ENCODE peak calls at places on chromosome 21, in ten cellular contexts. T is AG10803, W is bronchial epithelial cell, I is GM10248, V is epithelial cell of esophagus, M is upper lobe of right lung, S is progenitor cell of endocrine pancreas, B is heart right ventricle, Q is breast epithelium, J is dorsolateral prefrontal cortex. C is an unnamed sample.

GRCh38 chr21:41207401-41208388 is 39.7 kb downstream of the BACE2 start:
- DNase-seq in J (no peak), V (peak), Q (no peak), B (peak), S (no peak), I (no peak), W (peak), M (no peak), T (peak), C (peak)

GRCh38 chr21:26572668-26573381 is at the start of gene CYYR1:
- DNase-seq in Q (no peak), T (peak), I (no peak), B (peak), V (peak), M (peak), J (peak), S (peak), W (no peak), C (no peak)

GRCh38 chr21:45534591-45535331 is 7.5 kb downstream of the SLC19A1 start:
- DNase-seq in Q (peak), T (no peak), W (no peak), I (no peak), S (no peak), V (no peak), M (peak), B (peak), J (peak), C (peak)

GRCh38 chr21:41318218-41318617 is 1.6 kb downstream of the FAM3B start:
- DNase-seq in M (no peak), B (no peak), W (no peak), I (no peak), J (no peak), Q (no peak), S (no peak), T (no peak), V (no peak), C (no peak)

GRCh38 chr21:46210378-46211136 is 18.0 kb downstream of the LSS start:
- DNase-seq in W (no peak), Q (peak), B (no peak), S (no peak), J (peak), M (peak), T (no peak), V (no peak), I (no peak), C (no peak)

GRCh38 chr21:16388911-16389515 is 659.2 kb downstream of the USP25 start:
- DNase-seq in J (no peak), S (no peak), Q (no peak), T (no peak), B (no peak), V (peak), I (no peak), M (no peak), W (peak), C (no peak)

GRCh38 chr21:36976882-36977651 is 10.6 kb upstream of the HLCS start:
- DNase-seq in I (peak), V (peak), Q (no peak), J (no peak), S (no peak), B (no peak), W (peak), M (no peak), T (peak), C (peak)

GRCh38 chr21:28833181-28833580 is 159.5 kb downstream of the LTN1 start:
- DNase-seq in S (no peak), M (no peak), J (no peak), V (peak), W (peak), I (no peak), B (no peak), Q (no peak), T (peak), C (no peak)

GRCh38 chr21:36155603-36156338 is 853 bp upstream of the DOP1B start:
- DNase-seq in W (peak), V (peak), S (peak), Q (peak), J (no peak), M (peak), I (no peak), B (peak), T (no peak), C (peak)

GRCh38 chr21:26966360-26966977 is 419 bp downstream of the ADAMTS5 start:
- DNase-seq in I (peak), W (no peak), Q (no peak), T (peak), J (no peak), M (no peak), B (no peak), V (peak), S (no peak), C (no peak)

GRCh38 chr21:45613396-45613795 is 30.1 kb upstream of the PCBP3 start:
- DNase-seq in W (no peak), M (peak), Q (peak), J (peak), V (no peak), B (no peak), T (no peak), I (no peak), S (no peak), C (no peak)

GRCh38 chr21:45981641-45982255 is at the start of gene COL6A1:
- DNase-seq in B (peak), V (no peak), J (peak), S (peak), W (no peak), M (peak), I (no peak), Q (peak), T (peak), C (peak)

GRCh38 chr21:26686278-26686677 is 113.2 kb upstream of the CYYR1 start:
- DNase-seq in M (no peak), B (no peak), W (peak), J (no peak), T (peak), V (peak), Q (no peak), S (no peak), I (no peak), C (no peak)

GRCh38 chr21:45612096-45613019 is 31.2 kb upstream of the PCBP3 start:
- DNase-seq in T (peak), V (no peak), M (peak), I (no peak), J (peak), W (no peak), Q (peak), S (no peak), B (no peak), C (peak)

GRCh38 chr21:46017695-46018094 is 36.1 kb downstream of the COL6A1 start:
- DNase-seq in S (no peak), T (no peak), V (no peak), Q (no peak), J (no peak), B (no peak), M (no peak), W (no peak), I (no peak), C (no peak)

GRCh38 chr21:28776251-28776650 is 216.4 kb downstream of the LTN1 start:
- DNase-seq in J (no peak), M (no peak), I (no peak), S (no peak), W (peak), B (no peak), T (peak), Q (no peak), V (no peak), C (no peak)

GRCh38 chr21:46065993-46066842 is 31.7 kb upstream of the COL6A2 start:
- DNase-seq in I (no peak), Q (peak), S (peak), V (no peak), J (no peak), T (no peak), B (peak), W (no peak), M (no peak), C (no peak)

GRCh38 chr21:27450216-27450615 is 483.3 kb upstream of the ADAMTS5 start:
- DNase-seq in I (no peak), W (no peak), Q (no peak), B (no peak), J (no peak), T (no peak), S (no peak), V (no peak), M (no peak), C (no peak)

GRCh38 chr21:33684923-33685560 is 42.7 kb downstream of the ITSN1 start:
- DNase-seq in B (no peak), T (no peak), W (peak), V (peak), I (no peak), S (no peak), J (no peak), M (no peak), Q (no peak), C (no peak)

GRCh38 chr21:8989883-8990325 is 1531.5 kb upstream of the TPTE start:
- DNase-seq in I (no peak), M (no peak), J (no peak), Q (no peak), T (no peak), S (no peak), B (no peak), W (peak), V (no peak), C (no peak)

GRCh38 chr21:41507521-41508414 is at the start of gene TMPRSS2:
- DNase-seq in J (no peak), W (no peak), M (peak), V (peak), T (no peak), S (peak), I (no peak), Q (peak), B (no peak), C (peak)

GRCh38 chr21:8991968-8992621 is 1529.3 kb upstream of the TPTE start:
- DNase-seq in Q (no peak), B (no peak), W (peak), I (no peak), J (no peak), M (no peak), V (no peak), T (no peak), S (no peak), C (no peak)

GRCh38 chr21:38330671-38331070 is 73.9 kb downstream of the KCNJ15 start:
- DNase-seq in I (no peak), S (no peak), T (no peak), B (no peak), W (no peak), V (no peak), M (no peak), J (no peak), Q (no peak), C (no peak)

GRCh38 chr21:38329176-38329575 is 72.4 kb downstream of the KCNJ15 start:
- DNase-seq in J (no peak), T (no peak), S (no peak), B (no peak), M (no peak), V (no peak), Q (no peak), W (no peak), I (no peak), C (no peak)

GRCh38 chr21:38334866-38335265 is 78.1 kb downstream of the KCNJ15 start:
- DNase-seq in V (no peak), B (peak), W (no peak), M (no peak), J (no peak), Q (no peak), I (no peak), T (no peak), S (no peak), C (no peak)

GRCh38 chr21:38337793-38338192 is 81.0 kb downstream of the KCNJ15 start:
- DNase-seq in Q (no peak), J (no peak), I (no peak), M (no peak), B (no peak), V (peak), T (no peak), W (peak), S (no peak), C (no peak)

DNA sequence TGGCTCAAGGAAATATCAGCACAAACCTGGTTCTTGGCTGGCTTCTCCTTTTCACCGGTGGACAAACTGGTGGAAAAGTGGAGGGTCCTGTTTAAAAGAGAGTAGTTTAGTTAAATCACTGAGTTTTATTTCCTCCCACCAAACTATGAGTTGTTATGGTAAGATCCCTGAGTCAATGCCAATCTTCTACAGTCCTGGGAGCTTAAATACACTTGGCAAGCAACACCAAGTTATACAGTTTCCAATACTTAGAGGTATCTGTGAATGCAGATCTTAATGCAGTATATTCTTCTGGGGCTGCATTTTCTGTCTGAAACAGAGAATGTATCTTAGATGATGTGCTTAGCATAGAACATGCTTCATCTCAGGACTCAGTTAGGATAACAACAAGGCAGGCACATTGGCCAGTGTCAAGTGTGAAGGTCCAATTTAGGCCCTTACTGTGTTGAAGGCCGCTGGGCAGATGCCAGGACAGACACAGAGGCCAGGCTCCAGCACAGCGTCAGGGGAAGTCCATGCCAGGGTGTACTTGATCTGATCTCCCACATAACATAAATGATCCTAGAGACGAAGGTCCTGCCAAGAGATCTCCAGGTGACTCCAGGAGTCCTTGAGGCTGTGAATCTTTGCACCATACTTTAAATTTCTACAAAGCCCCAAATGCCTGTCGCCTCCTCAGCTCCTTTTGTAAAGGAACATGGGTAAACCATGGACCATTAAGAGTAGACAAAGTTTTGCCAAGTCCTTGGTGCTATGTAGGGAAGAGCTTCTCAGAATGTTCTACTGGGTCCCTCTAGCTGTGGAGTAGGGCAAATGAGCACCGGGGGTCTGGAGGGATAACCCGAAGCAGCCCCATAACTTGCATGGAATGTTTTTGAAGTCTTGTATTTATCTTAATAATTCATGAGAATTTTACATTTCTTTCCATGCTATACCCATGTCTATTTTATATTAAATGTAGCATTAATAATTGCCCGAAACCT is 76.8 kb downstream of the KCNJ15 start:
- DNase-seq in V (no peak), Q (no peak), S (no peak), I (no peak), W (no peak), B (peak), M (no peak), J (no peak), T (no peak), C (no peak)
- TF ChIP-seq CTCF in V (no peak), Q (no peak), S (peak), I (no peak), W (peak), B (peak), M (peak), J (no peak), T (peak), C (no peak)

DNA sequence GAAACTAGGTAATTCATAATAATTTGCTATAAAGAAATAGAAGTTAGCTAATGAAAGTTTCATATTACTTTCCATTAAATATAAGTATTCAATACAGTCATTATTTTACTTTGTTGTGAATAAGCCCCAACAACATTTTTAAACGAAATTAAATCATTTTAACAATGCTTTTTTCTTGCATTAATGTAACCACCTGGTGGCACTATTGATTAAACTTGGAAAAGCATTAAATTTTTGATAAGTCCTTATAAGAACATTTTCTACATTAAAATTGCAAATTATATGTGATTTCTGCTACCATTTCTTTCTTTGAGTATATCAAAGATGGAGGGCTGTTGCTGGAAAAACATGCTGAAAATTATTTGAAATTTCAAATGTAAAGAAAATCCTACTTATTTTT is 918.8 kb upstream of the TMPRSS15 start:
- DNase-seq in Q (no peak), W (no peak), T (no peak), M (no peak), B (no peak), S (no peak), J (no peak), I (no peak), V (no peak), C (no peak)
- TF ChIP-seq CTCF in Q (no peak), W (no peak), T (no peak), M (no peak), B (no peak), S (peak), J (peak), I (no peak), V (no peak), C (no peak)

GRCh38 chr21:25350056-25350455 is 257.2 kb downstream of the MRPL39 start:
- DNase-seq in M (no peak), T (peak), V (peak), I (peak), Q (no peak), J (no peak), B (no peak), W (no peak), S (no peak), C (no peak)
- TF ChIP-seq CTCF in M (peak), T (peak), V (peak), I (peak), Q (no peak), J (no peak), B (peak), W (peak), S (peak), C (no peak)

DNA sequence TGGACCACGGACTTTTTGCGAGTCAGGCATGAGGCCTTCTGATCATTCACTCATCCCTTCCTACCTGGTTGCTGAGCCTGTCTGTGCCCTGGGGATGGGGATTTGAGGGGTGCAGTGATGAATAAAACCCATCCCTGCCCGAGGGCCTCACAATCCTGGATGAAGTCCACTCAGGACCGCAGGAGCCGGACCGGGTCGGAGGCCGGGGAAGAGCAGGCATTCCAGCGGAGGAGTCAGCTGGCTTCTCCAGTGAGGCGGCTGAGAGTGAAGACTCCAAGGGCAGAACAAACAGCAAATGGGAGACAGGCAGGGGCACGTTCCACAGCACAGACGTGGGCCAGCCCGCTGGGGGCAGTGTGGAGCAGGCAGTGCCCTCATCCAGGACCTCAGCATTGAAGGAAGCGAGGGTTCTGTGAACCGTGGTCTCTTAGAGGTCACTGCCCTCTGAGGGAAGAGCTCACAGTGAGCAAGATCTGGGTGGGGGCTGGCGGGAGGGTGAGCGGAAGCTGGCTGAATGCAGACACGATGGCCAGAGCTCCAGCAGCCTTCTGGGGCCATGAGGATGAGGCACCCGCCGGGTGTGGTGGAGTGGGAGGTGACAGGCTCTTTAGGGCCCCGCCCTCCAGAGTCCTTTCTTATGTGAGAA is 10.9 kb upstream of the LRRC3 start:
- DNase-seq in S (no peak), I (no peak), V (no peak), J (no peak), Q (no peak), B (peak), W (no peak), T (no peak), M (peak), C (no peak)
- TF ChIP-seq CTCF in S (peak), I (no peak), V (no peak), J (no peak), Q (no peak), B (no peak), W (no peak), T (peak), M (peak), C (no peak)

DNA sequence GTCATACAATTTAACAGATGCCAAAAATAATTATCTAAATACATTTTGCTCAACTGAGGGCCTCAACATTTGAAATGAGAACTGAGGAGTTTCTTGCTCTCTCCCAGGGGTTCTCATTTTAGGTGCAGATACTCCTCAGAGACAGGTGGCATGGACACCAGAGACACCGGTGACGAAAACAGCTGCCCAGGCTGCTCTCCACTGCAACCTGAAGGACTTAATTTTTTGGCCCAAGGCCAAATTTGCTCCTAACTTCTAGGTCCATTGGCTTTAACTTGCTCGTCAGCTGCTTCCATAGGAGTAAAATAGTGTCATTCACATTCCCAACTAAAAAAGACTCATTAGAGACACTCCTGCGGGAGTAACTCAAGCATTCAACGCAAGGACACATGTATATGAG is 87.0 kb downstream of the NRIP1 start:
- DNase-seq in J (no peak), Q (no peak), S (no peak), I (no peak), V (no peak), T (no peak), W (no peak), M (no peak), B (no peak), C (no peak)
- TF ChIP-seq CTCF in J (no peak), Q (no peak), S (no peak), I (no peak), V (no peak), T (no peak), W (no peak), M (no peak), B (no peak), C (no peak)

DNA sequence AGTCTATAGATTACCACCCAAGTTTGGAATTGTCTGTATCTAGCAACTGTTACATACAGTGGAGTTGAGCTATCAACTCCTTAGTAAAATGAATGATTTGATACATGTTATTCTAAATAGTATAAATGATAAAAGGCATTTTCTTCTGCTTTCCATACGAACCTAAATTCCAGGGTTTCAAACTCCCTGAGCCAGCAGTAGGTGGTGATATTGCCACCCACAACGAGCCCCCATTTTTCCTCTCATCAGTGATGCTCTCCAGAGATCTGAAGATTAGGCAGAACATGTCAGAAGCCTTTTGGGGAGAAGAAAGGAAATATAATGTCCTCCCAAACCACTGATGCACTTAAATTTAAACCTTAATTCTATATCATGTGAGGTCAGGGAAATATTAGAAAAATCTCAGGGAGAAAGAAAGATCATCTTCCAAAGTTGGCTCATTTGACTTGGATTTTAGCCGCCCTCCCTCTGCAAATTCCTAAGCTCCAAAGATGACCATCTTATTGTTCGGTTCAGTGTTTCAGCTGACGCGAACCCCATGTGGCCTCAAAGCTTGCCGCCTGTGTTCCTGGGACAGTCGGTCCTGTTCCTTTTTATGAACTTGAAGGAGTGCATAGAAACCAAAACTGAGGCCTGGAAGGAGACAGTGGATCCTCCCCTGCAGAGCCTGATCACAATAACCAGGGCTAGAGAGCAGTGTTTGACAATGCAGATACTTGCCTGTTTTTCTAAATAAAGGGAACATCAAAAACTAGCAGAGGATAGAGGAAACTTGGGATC is 2.3 kb downstream of the EVA1C start:
- DNase-seq in Q (no peak), W (peak), B (no peak), T (no peak), I (no peak), V (peak), J (peak), M (no peak), S (no peak), C (no peak)
- TF ChIP-seq CTCF in Q (peak), W (peak), B (peak), T (peak), I (no peak), V (peak), J (peak), M (peak), S (peak), C (peak)

C was measured in transverse colon.